ENCODE peak calls at places on chromosomes 6 and 20, in eight cellular contexts. I, O, D, N, L, M, U and X are unnamed samples.

GRCh38 chr20:25047766-25048165 is 10.2 kb downstream of the ACSS1 start:
- DNase-seq in I (no peak), O (peak), D (no peak), N (no peak), L (no peak), M (no peak), U (no peak), X (no peak)

GRCh38 chr6:99305021-99305554 is 44.4 kb downstream of the FAXC start:
- DNase-seq in I (no peak), O (no peak), D (no peak), N (no peak), L (no peak), M (no peak), U (no peak), X (no peak)

GRCh38 chr20:18632196-18632789 is 44.4 kb downstream of the DTD1 start:
- DNase-seq in I (peak), O (no peak), D (peak), N (peak), L (peak), M (peak), U (peak), X (peak)

GRCh38 chr6:104940881-104941693 is 15.8 kb upstream of the LIN28B start:
- DNase-seq in I (peak), O (no peak), D (peak), N (peak), L (peak), M (peak), U (peak), X (no peak)

GRCh38 chr6:43734294-43734665 is 35.7 kb upstream of the VEGFA start:
- DNase-seq in I (no peak), O (no peak), D (no peak), N (no peak), L (no peak), M (no peak), U (no peak), X (no peak)

GRCh38 chr6:90547079-90547478 is 39.8 kb downstream of the MAP3K7 start:
- DNase-seq in I (no peak), O (no peak), D (no peak), N (no peak), L (no peak), M (no peak), U (no peak), X (no peak)

GRCh38 chr6:57162008-57162407 is 10.1 kb upstream of the BAG2 start:
- DNase-seq in I (no peak), O (no peak), D (no peak), N (no peak), L (no peak), M (no peak), U (no peak), X (no peak)

GRCh38 chr6:155349956-155350355 is 35.7 kb upstream of the TFB1M start:
- DNase-seq in I (no peak), O (no peak), D (no peak), N (no peak), L (no peak), M (no peak), U (no peak), X (no peak)

GRCh38 chr6:29685718-29686326 is 4.9 kb upstream of the ZFP57 start:
- DNase-seq in I (no peak), O (no peak), D (no peak), N (no peak), L (no peak), M (no peak), U (no peak), X (peak)

GRCh38 chr6:112839525-112839961 is 492.4 kb downstream of the RFPL4B start:
- DNase-seq in I (no peak), O (no peak), D (no peak), N (peak), L (peak), M (peak), U (peak), X (peak)

GRCh38 chr6:122116912-122117663 is 282.4 kb upstream of the HSF2 start:
- DNase-seq in I (no peak), O (no peak), D (no peak), N (no peak), L (no peak), M (no peak), U (peak), X (no peak)

GRCh38 chr6:169168302-169168630 is 85.4 kb downstream of the THBS2 start:
- DNase-seq in I (no peak), O (no peak), D (no peak), N (no peak), L (no peak), M (no peak), U (no peak), X (no peak)

GRCh38 chr6:36839819-36840379 is 655 bp upstream of the CPNE5 start:
- DNase-seq in I (peak), O (no peak), D (peak), N (peak), L (no peak), M (no peak), U (no peak), X (no peak)

GRCh38 chr20:5402903-5403531 is 86.3 kb upstream of the PROKR2 start:
- DNase-seq in I (peak), O (no peak), D (peak), N (peak), L (no peak), M (peak), U (peak), X (peak)

GRCh38 chr6:52840763-52841585 is at the start of gene GSTA5:
- DNase-seq in I (peak), O (no peak), D (no peak), N (no peak), L (no peak), M (peak), U (no peak), X (peak)

GRCh38 chr20:922781-923180 is 6.6 kb upstream of the ANGPT4 start:
- DNase-seq in I (no peak), O (no peak), D (no peak), N (no peak), L (no peak), M (no peak), U (no peak), X (no peak)

GRCh38 chr20:52958206-52958605 is 14.0 kb upstream of the TSHZ2 start:
- DNase-seq in I (no peak), O (no peak), D (no peak), N (no peak), L (no peak), M (no peak), U (no peak), X (no peak)

GRCh38 chr6:14210077-14210476 is 92.5 kb downstream of the CD83 start:
- DNase-seq in I (no peak), O (no peak), D (no peak), N (no peak), L (no peak), M (no peak), U (no peak), X (no peak)

GRCh38 chr6:21732731-21733130 is 139.2 kb downstream of the SOX4 start:
- DNase-seq in I (peak), O (no peak), D (no peak), N (no peak), L (peak), M (no peak), U (no peak), X (no peak)

GRCh38 chr6:12295558-12296254 is 5.5 kb downstream of the EDN1 start:
- DNase-seq in I (no peak), O (no peak), D (no peak), N (no peak), L (no peak), M (no peak), U (peak), X (no peak)

GRCh38 chr20:21719592-21720214 is 14.2 kb downstream of the PAX1 start:
- DNase-seq in I (peak), O (no peak), D (no peak), N (peak), L (peak), M (peak), U (peak), X (peak)

GRCh38 chr20:49541733-49542513 is 26.0 kb downstream of the PTGIS start:
- DNase-seq in I (peak), O (peak), D (peak), N (peak), L (peak), M (peak), U (peak), X (peak)

GRCh38 chr6:79468587-79468986 is 68.6 kb downstream of the LCA5 start:
- DNase-seq in I (no peak), O (no peak), D (no peak), N (no peak), L (no peak), M (no peak), U (no peak), X (no peak)

GRCh38 chr6:151160869-151161268 is 78.9 kb upstream of the AKAP12 start:
- DNase-seq in I (no peak), O (no peak), D (no peak), N (no peak), L (no peak), M (no peak), U (no peak), X (no peak)

GRCh38 chr20:61694666-61695065 is 371.0 kb downstream of the TAF4 start:
- DNase-seq in I (no peak), O (no peak), D (no peak), N (no peak), L (no peak), M (no peak), U (no peak), X (no peak)

GRCh38 chr20:7375905-7376304 is 564.4 kb downstream of the HAO1 start:
- DNase-seq in I (peak), O (no peak), D (no peak), N (peak), L (peak), M (no peak), U (peak), X (peak)
- TF ChIP-seq CTCF in I (peak), O (no peak), D (peak), N (peak), L (peak), M (peak), U (peak), X (peak)

GRCh38 chr20:10412591-10413408 is 21.2 kb downstream of the MKKS start:
- DNase-seq in I (peak), O (no peak), D (no peak), N (peak), L (peak), M (no peak), U (peak), X (no peak)
- TF ChIP-seq CTCF in I (peak), O (no peak), D (peak), N (peak), L (peak), M (peak), U (peak), X (no peak)

GRCh38 chr6:157035576-157035975 is 258.4 kb downstream of the ARID1B start:
- DNase-seq in I (no peak), O (no peak), D (no peak), N (no peak), L (no peak), M (no peak), U (no peak), X (no peak)

GRCh38 chr6:157037165-157037564 is 260.0 kb downstream of the ARID1B start:
- DNase-seq in I (no peak), O (no peak), D (no peak), N (no peak), L (no peak), M (no peak), U (no peak), X (no peak)

GRCh38 chr6:157034433-157035230 is 257.5 kb downstream of the ARID1B start:
- DNase-seq in I (peak), O (no peak), D (no peak), N (peak), L (peak), M (peak), U (peak), X (peak)

GRCh38 chr6:157036245-157036681 is 259.1 kb downstream of the ARID1B start:
- DNase-seq in I (peak), O (no peak), D (no peak), N (peak), L (no peak), M (peak), U (no peak), X (no peak)

GRCh38 chr6:157040191-157040590 is 263.0 kb downstream of the ARID1B start:
- DNase-seq in I (no peak), O (no peak), D (no peak), N (no peak), L (no peak), M (no peak), U (no peak), X (no peak)
- TF ChIP-seq CTCF in I (no peak), O (no peak), D (no peak), N (no peak), L (no peak), M (no peak), U (no peak), X (no peak)

GRCh38 chr20:62782149-62782892 is 14.0 kb upstream of the MRGBP start:
- DNase-seq in I (no peak), O (no peak), D (no peak), N (no peak), L (no peak), M (no peak), U (no peak), X (no peak)
- TF ChIP-seq CTCF in I (no peak), O (no peak), D (no peak), N (peak), L (no peak), M (peak), U (no peak), X (no peak)

DNA sequence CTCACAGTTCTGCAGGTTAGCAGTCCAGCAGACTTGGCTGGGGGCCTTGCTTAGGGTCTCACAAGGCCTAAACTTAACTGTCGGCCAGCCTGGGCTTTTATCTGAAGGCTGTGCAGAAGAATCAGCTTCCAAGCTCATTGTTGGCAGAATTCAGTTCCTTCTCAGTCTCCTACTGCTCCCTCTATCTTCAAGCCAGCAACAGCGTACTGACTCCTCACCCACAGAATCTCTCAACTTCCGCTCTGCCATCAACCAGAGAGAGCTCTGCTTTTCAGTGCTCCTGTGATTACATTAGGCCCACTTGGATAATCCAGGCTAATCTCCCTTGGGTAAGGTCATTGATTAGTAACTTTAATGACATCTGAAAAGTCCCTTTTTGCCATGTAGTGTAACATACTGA is 30.2 kb upstream of the NHSL1 start:
- DNase-seq in I (no peak), O (no peak), D (no peak), N (peak), L (peak), M (no peak), U (no peak), X (no peak)
- TF ChIP-seq CTCF in I (no peak), O (no peak), D (no peak), N (peak), L (peak), M (no peak), U (no peak), X (no peak)

GRCh38 chr6:31572041-31572911 is at the start of gene LTA:
- DNase-seq in I (no peak), O (no peak), D (no peak), N (no peak), L (no peak), M (no peak), U (no peak), X (no peak)

GRCh38 chr6:31573239-31574105 is 1.4 kb downstream of the LTA start:
- DNase-seq in I (no peak), O (no peak), D (no peak), N (no peak), L (no peak), M (no peak), U (no peak), X (no peak)

GRCh38 chr6:31568537-31568961 is 3.5 kb upstream of the LTA start:
- DNase-seq in I (no peak), O (no peak), D (no peak), N (no peak), L (no peak), M (no peak), U (no peak), X (no peak)

GRCh38 chr6:31567531-31568370 is 4.3 kb upstream of the LTA start:
- DNase-seq in I (no peak), O (no peak), D (no peak), N (no peak), L (no peak), M (no peak), U (no peak), X (no peak)

DNA sequence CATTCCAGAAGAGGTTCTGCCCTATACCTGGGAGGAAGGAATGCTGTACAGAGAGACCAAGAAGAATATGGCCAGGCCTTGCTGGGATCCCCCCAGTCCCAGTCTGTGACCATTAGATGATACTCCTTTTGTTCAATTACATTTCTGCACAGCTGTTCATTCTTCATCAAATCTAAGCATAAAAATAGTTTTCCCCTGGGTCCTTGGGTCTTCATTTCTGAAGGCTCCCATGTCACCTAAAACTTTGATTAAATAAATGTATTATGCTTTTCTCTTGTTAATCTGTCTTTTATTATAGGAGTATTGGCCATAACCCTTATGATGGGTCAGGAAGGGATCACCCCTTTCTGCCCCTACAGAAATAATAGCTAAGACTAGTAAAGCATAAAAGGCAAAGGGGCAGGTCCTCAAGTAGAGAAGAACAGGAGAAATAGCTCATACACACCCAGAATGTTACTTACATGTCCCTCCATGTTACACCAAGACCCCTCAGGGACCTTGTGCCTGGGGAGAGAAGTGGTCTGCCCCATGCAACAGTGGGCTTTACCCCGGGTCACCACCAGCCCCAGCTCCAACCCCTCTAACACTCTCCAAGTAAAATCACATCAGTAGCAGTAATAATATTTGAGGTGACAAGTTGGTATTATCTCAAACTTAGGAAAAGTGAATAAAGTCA is 2.1 kb upstream of the LTA start:
- DNase-seq in I (no peak), O (no peak), D (no peak), N (no peak), L (no peak), M (no peak), U (no peak), X (no peak)
- TF ChIP-seq CTCF in I (no peak), O (no peak), D (no peak), N (no peak), L (no peak), M (no peak), U (no peak), X (no peak)

DNA sequence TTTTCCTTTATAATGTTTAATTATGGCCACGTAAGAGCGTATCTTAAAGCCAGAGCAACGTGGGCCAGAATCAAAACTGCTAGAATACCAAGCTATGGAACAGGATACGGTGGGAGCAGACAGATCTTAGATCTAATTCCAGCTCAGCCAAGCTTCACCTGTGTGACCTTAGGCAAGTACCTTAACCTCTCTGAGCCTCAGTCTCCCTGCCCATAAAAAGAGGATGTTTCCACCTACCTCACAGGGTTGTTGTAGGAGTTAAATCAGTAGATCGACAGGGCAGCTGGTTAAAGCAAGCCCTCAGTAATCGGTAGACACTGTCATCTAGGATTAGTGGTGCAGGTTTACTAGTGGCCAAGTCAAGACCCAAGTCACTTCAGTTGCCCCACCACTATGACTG is 62.8 kb downstream of the ISM1 start:
- DNase-seq in I (no peak), O (no peak), D (no peak), N (no peak), L (no peak), M (no peak), U (no peak), X (no peak)
- TF ChIP-seq CTCF in I (no peak), O (no peak), D (no peak), N (no peak), L (no peak), M (no peak), U (no peak), X (no peak)

DNA sequence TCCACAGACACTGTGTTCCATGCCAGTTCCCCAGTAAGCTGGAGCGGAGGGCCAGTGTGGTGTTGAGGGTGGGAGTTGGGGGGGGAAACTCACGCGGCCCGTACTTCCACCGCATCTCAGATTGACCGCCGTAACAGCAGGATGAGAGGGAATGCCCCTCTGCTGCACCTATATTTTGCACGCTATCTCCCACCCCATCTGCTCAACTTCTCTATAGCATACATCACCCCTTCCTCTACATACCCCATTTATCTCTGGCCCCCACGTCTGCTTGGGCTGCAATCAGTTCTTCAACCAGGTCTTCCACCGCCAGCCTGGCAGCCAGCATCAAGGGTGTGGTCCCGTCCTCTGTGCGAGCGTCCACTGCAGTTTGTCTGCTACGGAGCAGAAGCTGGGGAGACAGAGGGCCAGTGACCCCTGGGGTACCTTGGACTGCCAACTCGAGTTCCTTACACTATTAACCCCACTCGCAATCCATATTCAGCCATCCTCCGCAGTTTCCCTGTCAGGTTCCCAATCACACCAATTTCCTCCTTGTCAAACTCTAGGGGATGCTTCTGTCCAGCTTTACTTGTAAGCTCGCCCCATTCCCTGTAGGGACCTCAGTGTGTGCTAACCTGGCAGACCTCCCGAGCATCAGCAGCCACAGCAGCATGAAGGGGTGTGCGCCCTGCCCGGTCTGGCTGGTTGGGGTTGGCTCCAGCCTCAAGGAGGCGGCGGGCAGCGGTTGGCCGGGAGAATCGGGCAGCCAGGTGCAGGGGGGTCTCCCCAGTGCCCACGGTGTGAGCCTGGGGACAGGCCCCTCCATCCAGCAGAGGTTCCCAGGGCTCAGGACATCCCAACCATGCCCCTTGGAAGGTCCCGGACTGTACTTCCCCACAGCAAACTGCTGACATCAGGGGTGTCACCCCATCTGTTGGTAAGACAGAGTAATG is 4.5 kb upstream of the GPSM3 start:
- DNase-seq in I (no peak), O (no peak), D (no peak), N (peak), L (peak), M (no peak), U (peak), X (no peak)
- TF ChIP-seq CTCF in I (no peak), O (no peak), D (no peak), N (no peak), L (no peak), M (peak), U (no peak), X (no peak)

GRCh38 chr20:32626407-32626806 is 41.3 kb upstream of the NOL4L start:
- DNase-seq in I (no peak), O (no peak), D (no peak), N (no peak), L (no peak), M (no peak), U (no peak), X (no peak)
- TF ChIP-seq CTCF in I (no peak), O (no peak), D (no peak), N (no peak), L (no peak), M (no peak), U (no peak), X (no peak)